ENCODE peak calls at places on chromosomes 13 and 19, in four cellular contexts. Z, U, D and T are unnamed samples. For H3K36me3, the result is how much of the 10 kb centered on the place peaks cover.

GRCh38 chr13:30142502-30143211 is 164.7 kb downstream of the KATNAL1 start:
- DNase-seq in Z (peak), U (peak), D (no peak), T (no peak)

GRCh38 chr13:80251403-80251802 is 89.5 kb downstream of the SPRY2 start:
- DNase-seq in Z (no peak), D (no peak), U (no peak), T (no peak)

GRCh38 chr13:112943309-112944125 is 25.5 kb upstream of the MCF2L start:
- DNase-seq in U (peak), D (peak), Z (no peak), T (peak)

GRCh38 chr13:67951431-67951830 is 721.3 kb upstream of the PCDH9 start:
- DNase-seq in D (no peak), U (no peak), Z (no peak), T (no peak)

GRCh38 chr19:2239173-2239572 is 2.5 kb downstream of the SF3A2 start:
- DNase-seq in U (no peak), D (no peak), Z (no peak), T (no peak)

GRCh38 chr19:53467138-53467502 is 413 bp upstream of the ZNF813 start:
- DNase-seq in U (peak), Z (peak), D (peak), T (no peak)

GRCh38 chr13:49812806-49813205 is 20.3 kb upstream of the KPNA3 start:
- DNase-seq in D (no peak), U (no peak), Z (no peak), T (no peak)

GRCh38 chr19:48614436-48615144 is at the start of gene FAM83E:
- DNase-seq in U (no peak), D (no peak), Z (no peak), T (no peak)

GRCh38 chr13:113881614-113882265 is 17.9 kb upstream of the GAS6 start:
- DNase-seq in D (no peak), U (peak), Z (no peak), T (no peak)

GRCh38 chr13:60759499-60759898 is 362.5 kb downstream of the TDRD3 start:
- DNase-seq in U (no peak), Z (no peak), D (no peak), T (no peak)

GRCh38 chr19:40035996-40036395 is 20.0 kb downstream of the ZNF780B start:
- DNase-seq in D (no peak), U (no peak), Z (no peak), T (no peak)

GRCh38 chr13:101916108-101916757 is 463.8 kb downstream of the ITGBL1 start:
- DNase-seq in U (no peak), D (peak), Z (no peak), T (peak)

GRCh38 chr19:50721441-50722137 is 1.6 kb upstream of the CLEC11A start:
- DNase-seq in D (no peak), Z (no peak), U (peak), T (no peak)

GRCh38 chr19:18014197-18014596 is 6.2 kb downstream of the ARRDC2 start:
- DNase-seq in D (no peak), Z (no peak), U (no peak), T (no peak)

GRCh38 chr13:29284726-29285125 is 310.8 kb downstream of the SLC7A1 start:
- DNase-seq in D (no peak), Z (no peak), U (no peak), T (no peak)

GRCh38 chr13:52454459-52454824 is 836 bp upstream of the CKAP2 start:
- DNase-seq in Z (no peak), D (no peak), U (no peak), T (no peak)

GRCh38 chr13:80547885-80548284 is 207.0 kb upstream of the SPRY2 start:
- DNase-seq in U (no peak), Z (no peak), D (no peak), T (no peak)

GRCh38 chr13:51623473-51623872 is 39.2 kb downstream of the WDFY2 start:
- DNase-seq in Z (no peak), U (no peak), D (no peak), T (no peak)

GRCh38 chr19:53853707-53854106 is 14.0 kb upstream of the MYADM start:
- DNase-seq in Z (no peak), U (no peak), D (no peak), T (no peak)

GRCh38 chr19:19554074-19555023 is 16.3 kb downstream of the CILP2 start:
- DNase-seq in Z (no peak), U (no peak), D (no peak), T (no peak)

GRCh38 chr19:374183-374885 is 29.7 kb upstream of the MIER2 start:
- DNase-seq in U (peak), Z (no peak), D (peak), T (no peak)

GRCh38 chr19:8697671-8698432 is 743 bp downstream of the ACTL9 start:
- DNase-seq in Z (no peak), U (no peak), D (no peak), T (no peak)

GRCh38 chr19:44735011-44735410 is 13.5 kb upstream of the BCL3 start:
- DNase-seq in D (no peak), U (no peak), Z (no peak), T (no peak)

GRCh38 chr19:8109455-8109854 is 39.9 kb downstream of the FBN3 start:
- DNase-seq in D (peak), U (no peak), Z (no peak), T (no peak)

GRCh38 chr13:59340151-59340550 is 823.6 kb downstream of the DIAPH3 start:
- DNase-seq in D (no peak), Z (no peak), U (no peak), T (no peak)

GRCh38 chr19:29501816-29502580 is 23.8 kb upstream of the VSTM2B start:
- DNase-seq in Z (no peak), D (no peak), U (no peak), T (peak)

GRCh38 chr19:29687897-29688728 is 22.9 kb downstream of the PLEKHF1 start:
- DNase-seq in D (no peak), Z (no peak), U (no peak), T (no peak)

GRCh38 chr13:94389544-94390351 is 89.7 kb downstream of the DCT start:
- DNase-seq in D (no peak), U (no peak), Z (no peak), T (no peak)

GRCh38 chr19:9877775-9878510 is 42.8 kb downstream of the PIN1 start:
- DNase-seq in U (no peak), Z (no peak), D (no peak), T (no peak)

GRCh38 chr13:103866041-103866440 is 799.8 kb upstream of the SLC10A2 start:
- DNase-seq in U (no peak), D (no peak), Z (no peak), T (no peak)

GRCh38 chr19:46182476-46182875 is 34.4 kb downstream of the IGFL2 start:
- DNase-seq in U (no peak), D (no peak), Z (no peak), T (no peak)

GRCh38 chr13:76226941-76227340 is 590.8 kb downstream of the LMO7 start:
- DNase-seq in Z (no peak), U (no peak), D (no peak), T (no peak)

GRCh38 chr19:40521276-40521675 is 54.5 kb downstream of the SPTBN4 start:
- DNase-seq in U (no peak), D (no peak), Z (no peak), T (no peak)

GRCh38 chr13:40192516-40193257 is 473.8 kb downstream of the FOXO1 start:
- DNase-seq in Z (no peak), U (no peak), D (no peak), T (no peak)

GRCh38 chr13:40189426-40189825 is 477.0 kb downstream of the FOXO1 start:
- DNase-seq in Z (no peak), U (no peak), D (no peak), T (no peak)

GRCh38 chr13:40189885-40190655 is 476.4 kb downstream of the FOXO1 start:
- DNase-seq in D (no peak), U (no peak), Z (no peak), T (no peak)

GRCh38 chr13:40191186-40191980 is 475.1 kb downstream of the FOXO1 start:
- DNase-seq in Z (no peak), D (no peak), U (no peak), T (no peak)

GRCh38 chr13:40190656-40191100 is 475.8 kb downstream of the FOXO1 start:
- DNase-seq in U (no peak), D (no peak), Z (peak), T (no peak)
- TF ChIP-seq POLR2A in U (no peak), D (no peak), Z (no peak), T (no peak)

GRCh38 chr19:41897181-41897580 is 14.2 kb downstream of the ARHGEF1 start:
- DNase-seq in D (no peak), Z (no peak), U (no peak), T (no peak)
- H3K36me3 ChIP-seq in D (under half), Z (under half), U (under half), T (under half)

GRCh38 chr19:33047422-33047821 is 17.3 kb downstream of the RHPN2 start:
- DNase-seq in D (no peak), Z (no peak), U (no peak), T (no peak)
- TF ChIP-seq POLR2A in D (no peak), Z (no peak), U (no peak), T (no peak)

DNA sequence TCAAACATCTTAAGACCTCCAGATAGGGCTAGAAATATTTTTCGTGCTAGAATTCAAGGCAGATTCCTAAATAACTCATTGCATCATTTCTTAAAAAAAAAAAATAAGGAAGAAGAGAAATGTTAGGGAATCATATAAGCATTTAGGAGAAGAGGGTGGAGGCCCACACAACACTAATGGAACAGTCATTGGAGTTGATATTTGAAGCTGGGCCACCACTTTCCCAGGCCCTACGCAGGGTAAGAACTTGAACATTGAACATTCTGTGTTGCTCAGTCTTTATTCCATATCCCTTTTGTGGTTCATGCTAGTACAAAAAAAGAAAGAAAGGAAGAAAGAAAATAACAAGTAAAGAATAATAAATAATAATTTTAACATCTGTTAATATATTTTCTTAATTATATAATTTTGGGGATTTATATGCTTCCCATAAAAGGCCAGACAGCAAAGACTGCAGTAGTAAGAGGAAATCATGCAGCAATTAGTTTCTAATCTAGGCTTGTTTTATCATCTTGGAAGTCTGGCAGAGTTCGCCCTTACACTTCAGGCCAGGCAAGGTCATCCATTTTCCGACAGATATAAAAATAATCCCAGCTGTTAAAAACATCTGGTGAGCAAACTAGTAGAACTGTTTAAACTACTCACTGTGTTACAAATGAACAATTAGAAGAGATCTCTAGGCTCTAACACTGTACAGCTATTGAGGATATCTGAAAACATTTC is 127.7 kb downstream of the FRY start:
- DNase-seq in U (no peak), D (no peak), Z (no peak), T (no peak)
- H3K36me3 ChIP-seq in U (under half), D (under half), Z (under half), T (under half)

DNA sequence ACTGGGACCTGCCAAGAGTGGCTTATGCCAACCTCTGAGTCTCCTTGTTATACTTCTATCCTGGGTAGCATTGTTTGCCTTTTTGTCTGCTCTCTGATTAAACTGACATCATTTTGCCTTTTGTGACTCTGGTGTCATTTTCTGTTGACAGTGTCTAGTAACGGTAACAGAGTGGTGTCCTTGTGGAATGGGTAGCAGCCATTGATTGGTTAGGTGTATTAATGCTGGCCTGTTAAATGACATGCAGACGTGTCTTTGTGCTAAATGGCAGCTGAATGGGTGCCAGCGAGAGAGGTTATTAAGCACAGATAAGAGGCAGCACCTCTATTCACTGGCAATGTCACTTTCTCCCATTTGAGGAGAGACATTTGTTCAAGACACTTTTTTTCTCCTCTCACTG is 1289.4 kb downstream of the PCDH9 start:
- DNase-seq in D (peak), Z (no peak), U (no peak), T (no peak)
- TF ChIP-seq POLR2A in D (no peak), Z (no peak), U (no peak), T (no peak)

GRCh38 chr13:46082324-46082723 is 22.5 kb downstream of the CPB2 start:
- DNase-seq in D (no peak), U (no peak), Z (no peak), T (no peak)

GRCh38 chr13:46086421-46086922 is 18.4 kb downstream of the CPB2 start:
- DNase-seq in U (no peak), D (no peak), Z (no peak), T (no peak)

GRCh38 chr13:46086985-46087384 is 17.8 kb downstream of the CPB2 start:
- DNase-seq in D (no peak), U (no peak), Z (no peak), T (no peak)

GRCh38 chr13:46087481-46087880 is 17.4 kb downstream of the CPB2 start:
- DNase-seq in D (no peak), Z (no peak), U (no peak), T (no peak)

DNA sequence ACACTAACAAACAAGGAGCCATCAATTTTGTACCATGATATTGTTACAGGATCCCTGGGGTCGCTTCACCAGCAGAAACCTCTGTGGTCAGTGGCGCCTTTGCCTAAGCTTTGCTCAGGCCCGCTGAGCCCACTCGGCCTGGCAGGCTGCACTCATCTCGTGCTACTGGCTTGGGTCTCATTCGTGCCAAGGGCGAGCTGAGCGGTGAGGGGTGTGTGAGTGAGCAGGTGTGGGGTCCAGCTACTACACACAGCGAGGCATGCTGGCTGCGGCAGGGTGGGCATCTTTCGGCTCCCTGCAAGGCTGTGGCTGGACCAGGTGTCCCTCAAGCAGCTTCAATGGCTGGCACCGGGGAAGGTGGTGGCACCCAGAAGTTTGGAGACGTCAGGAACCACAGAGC is 19.1 kb downstream of the CPB2 start:
- DNase-seq in U (no peak), D (no peak), Z (no peak), T (no peak)
- H3K36me3 ChIP-seq in U (under half), D (under half), Z (under half), T (half or more)

GRCh38 chr19:5341448-5341820 is 822 bp upstream of the PTPRS start:
- DNase-seq in U (no peak), D (no peak), Z (no peak), T (no peak)

GRCh38 chr19:5338661-5339469 is 1.7 kb downstream of the PTPRS start:
- DNase-seq in U (no peak), D (no peak), Z (no peak), T (no peak)

GRCh38 chr19:5339470-5339949 is 1.1 kb downstream of the PTPRS start:
- DNase-seq in D (no peak), U (peak), Z (no peak), T (no peak)

GRCh38 chr19:5340637-5341447 is at the start of gene PTPRS:
- DNase-seq in U (peak), D (peak), Z (peak), T (peak)

GRCh38 chr19:5339950-5340636 is 519 bp downstream of the PTPRS start:
- DNase-seq in U (peak), D (no peak), Z (no peak), T (peak)
- TF ChIP-seq POLR2A in U (no peak), D (no peak), Z (no peak), T (no peak)

GRCh38 chr19:3444695-3445234 is 35.6 kb downstream of the SMIM24 start:
- DNase-seq in Z (no peak), D (no peak), U (no peak), T (no peak)
- H3K36me3 ChIP-seq in Z (under half), D (under half), U (under half), T (under half)